ENCODE peak calls at places on chromosomes 16 and 17, in ten cellular contexts. Y is A549, W is NB4, Q is HepG2, V is H1, H is K562, I is WTC11, T is HCT116, D is endothelial cell of umbilical vein, R is SK-N-SH. Z is an unnamed sample.

GRCh38 chr16:56288019-56288418 is 96.7 kb downstream of the GNAO1 start:
- DNase-seq in Q (no peak), H (no peak), I (no peak), W (no peak), T (no peak), Y (no peak), R (no peak), D (no peak), V (no peak), Z (no peak)

GRCh38 chr17:66885417-66885816 is 50.5 kb downstream of the CACNG5 start:
- DNase-seq in W (no peak), Y (no peak), Q (no peak), I (no peak), R (no peak), V (no peak), H (no peak), D (no peak), T (no peak), Z (no peak)

GRCh38 chr16:84058211-84058610 is 15.6 kb upstream of the SLC38A8 start:
- DNase-seq in D (no peak), W (no peak), Y (no peak), T (no peak), Q (no peak), V (no peak), I (no peak), H (no peak), R (no peak), Z (no peak)

GRCh38 chr17:55420067-55420775 is 1.4 kb downstream of the MMD start:
- DNase-seq in Y (no peak), R (no peak), I (no peak), T (no peak), D (no peak), H (no peak), W (peak; percentile 33), Q (no peak), V (no peak), Z (no peak)

GRCh38 chr17:44253021-44253420 is 14.9 kb downstream of the SLC4A1 start:
- DNase-seq in T (no peak), Y (no peak), V (no peak), R (no peak), D (no peak), Q (no peak), H (no peak), I (no peak), W (no peak), Z (no peak)

GRCh38 chr17:77875881-77876509 is 82.5 kb upstream of the TNRC6C start:
- DNase-seq in V (no peak), Q (no peak), D (no peak), Y (peak; percentile 60), T (peak; percentile 75), H (peak; percentile 90), I (no peak), R (no peak), W (peak; percentile 83), Z (no peak)

GRCh38 chr17:64005734-64006167 is 7.6 kb downstream of the PRR29 start:
- DNase-seq in V (no peak), H (peak; percentile 59), T (no peak), R (peak; percentile 76), I (no peak), W (no peak), D (peak; percentile 64), Y (peak; percentile 64), Q (peak; percentile 62), Z (no peak)

GRCh38 chr17:63881935-63882601 is at the start of gene GH2:
- DNase-seq in D (peak; percentile 39), Q (peak; percentile 29), V (no peak), R (peak; percentile 85), H (peak; percentile 90), I (peak; percentile 86), W (peak; percentile 48), T (peak; percentile 56), Y (peak; percentile 91), Z (no peak)

GRCh38 chr17:296382-296781 is 56.2 kb downstream of the RPH3AL start:
- DNase-seq in Q (no peak), D (no peak), R (no peak), Y (no peak), V (no peak), W (no peak), T (no peak), H (no peak), I (no peak), Z (no peak)

GRCh38 chr17:8275421-8276290 is 12.8 kb upstream of the RANGRF start:
- DNase-seq in Y (no peak), V (no peak), Q (no peak), I (no peak), H (no peak), W (no peak), D (no peak), R (no peak), T (no peak), Z (no peak)

GRCh38 chr16:8026450-8026849 is 563.9 kb downstream of the TMEM114 start:
- DNase-seq in W (peak; percentile 25), I (no peak), H (peak; percentile 24), D (no peak), Y (no peak), R (no peak), T (no peak), Q (no peak), V (no peak), Z (no peak)

GRCh38 chr17:51118330-51119195 is 2.1 kb downstream of the SPAG9 start:
- DNase-seq in Y (no peak), Q (peak; percentile 77), W (no peak), T (no peak), D (peak; percentile 47), R (peak; percentile 25), I (no peak), V (no peak), H (no peak), Z (no peak)

GRCh38 chr16:27244363-27244755 is 24.2 kb downstream of the NSMCE1 start:
- DNase-seq in T (no peak), D (no peak), I (no peak), R (no peak), W (no peak), V (no peak), H (no peak), Y (no peak), Q (no peak), Z (no peak)

GRCh38 chr16:27248036-27248435 is 20.5 kb downstream of the NSMCE1 start:
- DNase-seq in R (no peak), V (no peak), T (no peak), I (no peak), H (no peak), Y (no peak), W (no peak), Q (no peak), D (peak; percentile 40), Z (no peak)

GRCh38 chr16:27245276-27246231 is 23.0 kb downstream of the NSMCE1 start:
- DNase-seq in I (no peak), W (no peak), T (no peak), R (no peak), D (no peak), H (peak; percentile 45), Q (no peak), V (no peak), Y (peak; percentile 65), Z (no peak)

GRCh38 chr16:27243725-27244362 is 24.7 kb downstream of the NSMCE1 start:
- DNase-seq in I (no peak), V (no peak), W (no peak), D (no peak), Q (no peak), Y (no peak), T (no peak), H (no peak), R (no peak), Z (no peak)

GRCh38 chr16:27246439-27246838 is 22.1 kb downstream of the NSMCE1 start:
- DNase-seq in V (no peak), H (no peak), D (no peak), Q (no peak), I (no peak), W (no peak), R (no peak), Y (no peak), T (no peak), Z (no peak)
- TF ChIP-seq MAX in V (no peak), H (no peak), D (no peak), Q (no peak), I (no peak), W (no peak), R (no peak), Y (no peak), T (no peak), Z (no peak)

GRCh38 chr16:4245400-4245799 is 3.5 kb upstream of the SRL start:
- DNase-seq in Q (no peak), V (no peak), T (no peak), R (no peak), H (no peak), D (no peak), Y (no peak), W (no peak), I (no peak), Z (no peak)
- TF ChIP-seq MAX in Q (no peak), V (no peak), T (no peak), R (no peak), H (no peak), D (no peak), Y (no peak), W (no peak), I (no peak), Z (no peak)

DNA sequence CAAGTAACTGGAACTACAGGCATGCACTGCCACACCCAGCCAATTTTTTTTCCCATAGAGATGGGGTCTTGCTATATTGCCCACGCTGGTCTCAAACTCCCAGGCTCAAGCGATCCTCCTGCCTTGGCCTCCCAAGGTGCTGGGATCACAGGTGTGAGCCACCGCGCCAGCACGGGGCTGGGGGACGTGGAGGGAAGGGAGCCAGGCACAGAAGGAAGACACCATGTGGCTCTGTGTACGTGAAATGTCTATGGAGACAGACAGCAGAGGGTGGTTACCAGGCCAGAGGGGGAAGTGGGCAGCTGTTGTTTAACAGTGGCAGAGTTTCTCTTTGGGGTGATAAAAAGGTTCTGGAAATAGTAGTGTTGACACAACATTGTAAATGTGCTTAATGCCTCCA is 4.6 kb upstream of the PIEZO1 start:
- DNase-seq in H (no peak), Q (no peak), R (no peak), Y (no peak), D (no peak), I (no peak), T (no peak), W (peak; percentile 75), V (no peak), Z (no peak)
- TF ChIP-seq MAX in H (no peak), Q (no peak), R (no peak), Y (no peak), D (no peak), I (no peak), T (no peak), W (peak; percentile 80), V (no peak), Z (no peak)

DNA sequence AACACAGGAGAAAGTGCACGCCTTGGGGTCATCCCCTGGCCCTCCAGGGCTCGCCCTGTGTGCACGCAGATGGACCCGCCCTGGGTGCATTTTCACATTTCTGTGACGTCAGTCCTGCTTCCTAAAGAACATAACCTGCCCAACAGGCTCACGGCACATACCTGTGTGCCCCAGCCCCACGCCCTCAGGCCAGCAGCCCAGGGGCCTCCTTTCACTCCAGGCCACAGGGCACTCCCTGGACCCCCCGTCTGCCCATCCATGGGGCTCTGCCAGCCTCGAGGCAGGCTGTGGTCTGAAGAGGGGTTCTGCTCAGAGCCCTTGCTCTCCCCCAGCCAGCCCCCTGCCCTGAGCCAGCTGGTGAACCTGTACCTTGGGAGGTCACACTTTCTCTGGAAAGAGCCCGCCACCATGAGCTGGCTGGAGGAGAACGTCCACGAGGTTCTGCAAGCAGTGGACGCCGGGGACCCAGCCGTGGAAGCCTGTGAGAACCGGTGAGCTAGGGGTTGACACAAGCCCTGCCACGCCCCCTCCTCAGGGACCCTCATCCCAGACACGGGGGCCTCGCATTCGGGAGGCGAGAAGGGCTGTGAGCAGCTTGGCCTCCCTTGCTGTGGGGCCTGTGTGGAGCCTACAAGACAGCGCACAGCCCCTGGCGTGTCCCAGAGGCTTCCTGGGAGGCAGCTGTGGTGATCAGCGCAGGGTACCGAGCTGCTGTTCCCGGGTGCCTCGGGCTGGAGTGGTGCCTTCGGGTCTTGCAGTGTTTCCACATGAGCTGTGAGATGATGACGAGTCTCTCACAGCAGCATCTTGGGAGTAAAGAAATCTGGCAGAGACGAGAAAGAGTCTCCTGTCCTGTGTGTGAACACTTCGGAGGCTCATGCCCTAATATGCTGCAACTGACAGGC is 13.8 kb upstream of the MC1R start:
- DNase-seq in W (no peak), R (no peak), V (no peak), D (no peak), Q (no peak), T (no peak), I (no peak), H (no peak), Y (no peak), Z (no peak)
- TF ChIP-seq MAX in W (no peak), R (no peak), V (no peak), D (no peak), Q (no peak), T (no peak), I (no peak), H (no peak), Y (no peak), Z (no peak)

Z was measured in GM12878.